ENCODE peak calls at places on chromosomes 11 and 22, in ten cellular contexts. U is cardiac fibroblast, D is fibroblast of pulmonary artery, T is fibroblast of mammary gland, P is adrenal gland, J is K562, G is HFFc6, V is H9, Z is Calu3, E is GM12865. R is an unnamed sample.

GRCh38 chr11:128283445-128283844 is 303.9 kb downstream of the ETS1 start:
- DNase-seq in E (no peak), G (no peak), Z (no peak), T (no peak), D (peak), U (peak), J (no peak), P (no peak), V (no peak), R (no peak)

GRCh38 chr11:63901660-63902059 is 15.3 kb downstream of the RCOR2 start:
- DNase-seq in E (peak), V (no peak), U (peak), G (no peak), P (no peak), D (peak), J (no peak), Z (no peak), T (peak), R (peak)

GRCh38 chr11:15867886-15868285 is 488.5 kb downstream of the SOX6 start:
- DNase-seq in Z (no peak), D (no peak), E (no peak), U (no peak), P (no peak), T (no peak), G (no peak), V (no peak), J (no peak), R (no peak)

GRCh38 chr22:36904260-36904659 is 9.2 kb upstream of the CSF2RB start:
- DNase-seq in J (no peak), P (no peak), E (no peak), G (no peak), V (no peak), U (no peak), T (no peak), Z (no peak), D (no peak), R (no peak)

GRCh38 chr11:17153759-17154158 is 54.0 kb downstream of the PIK3C2A start:
- DNase-seq in D (no peak), P (no peak), E (peak), T (no peak), J (no peak), U (no peak), Z (no peak), V (no peak), G (no peak), R (no peak)

GRCh38 chr22:45422237-45422983 is 8.9 kb downstream of the RIBC2 start:
- DNase-seq in D (no peak), T (no peak), G (no peak), P (no peak), Z (no peak), J (no peak), U (no peak), V (no peak), E (no peak), R (no peak)

GRCh38 chr11:97722721-97723120 is 1298.0 kb upstream of the CNTN5 start:
- DNase-seq in P (no peak), Z (no peak), T (no peak), V (peak), D (no peak), J (no peak), U (no peak), G (no peak), E (no peak), R (no peak)

GRCh38 chr11:100955318-100955717 is 174.3 kb downstream of the PGR start:
- DNase-seq in U (no peak), E (no peak), T (no peak), P (no peak), J (no peak), G (no peak), V (no peak), Z (no peak), D (no peak), R (no peak)

GRCh38 chr11:14041040-14041439 is 78.5 kb downstream of the SPON1 start:
- DNase-seq in E (no peak), T (peak), G (no peak), D (no peak), J (peak), U (peak), V (no peak), Z (no peak), P (no peak), R (peak)

GRCh38 chr22:46936378-46936916 is 174.0 kb downstream of the TBC1D22A start:
- DNase-seq in J (no peak), V (no peak), Z (no peak), E (no peak), T (no peak), D (no peak), G (no peak), P (no peak), U (no peak), R (no peak)

GRCh38 chr11:32610926-32611325 is 27.3 kb downstream of the EIF3M start:
- DNase-seq in J (no peak), G (no peak), D (no peak), Z (no peak), T (peak), U (no peak), E (no peak), P (no peak), V (no peak), R (no peak)

GRCh38 chr11:12888525-12889158 is 120.5 kb upstream of the RASSF10 start:
- DNase-seq in Z (peak), U (peak), E (peak), T (peak), G (peak), D (peak), P (peak), J (peak), V (peak), R (peak)

GRCh38 chr11:105588001-105588400 is 21.9 kb upstream of the GRIA4 start:
- DNase-seq in P (no peak), E (no peak), J (no peak), U (peak), V (no peak), Z (no peak), D (peak), T (peak), G (peak), R (peak)

GRCh38 chr11:64140101-64140500 is 25.8 kb downstream of the MACROD1 start:
- DNase-seq in T (no peak), D (no peak), P (no peak), G (no peak), J (no peak), E (no peak), Z (no peak), V (no peak), U (no peak), R (no peak)

GRCh38 chr11:5367461-5368074 is 16.0 kb upstream of the OR51M1 start:
- DNase-seq in G (peak), T (peak), P (peak), D (peak), Z (no peak), V (no peak), U (peak), J (no peak), E (no peak), R (no peak)

GRCh38 chr22:44102856-44103255 is 77.9 kb upstream of the PARVG start:
- DNase-seq in P (no peak), D (no peak), U (no peak), E (no peak), V (no peak), T (no peak), J (no peak), G (no peak), Z (no peak), R (no peak)

GRCh38 chr22:19341500-19341899 is 50.0 kb upstream of the CLTCL1 start:
- DNase-seq in J (no peak), D (no peak), U (no peak), E (no peak), G (no peak), P (no peak), V (no peak), Z (no peak), T (no peak), R (no peak)

DNA sequence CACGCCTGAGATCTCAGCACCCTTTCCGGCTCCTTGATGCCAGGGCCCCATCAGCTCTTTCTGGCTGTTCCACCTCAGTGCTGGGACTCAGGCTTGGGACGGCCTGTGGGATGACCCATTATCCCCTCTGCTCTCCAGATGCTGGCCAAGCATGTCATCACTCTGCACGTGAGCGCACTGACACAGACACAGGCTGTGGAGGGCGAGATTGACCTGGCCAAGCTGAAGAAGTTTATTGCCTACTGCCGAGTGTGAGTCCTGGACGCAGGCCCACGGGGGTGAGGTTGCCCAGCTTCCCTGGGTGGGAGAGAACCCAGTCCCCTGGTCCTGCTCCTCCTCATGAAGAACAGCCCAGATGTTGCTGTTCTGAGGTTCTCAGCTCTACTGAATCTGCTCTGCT is 17.7 kb downstream of the MCM5 start:
- DNase-seq in T (no peak), U (no peak), J (no peak), E (no peak), V (no peak), P (no peak), Z (no peak), D (no peak), G (no peak), R (no peak)
- TF ChIP-seq CTCF in T (no peak), U (no peak), J (no peak), E (no peak), V (no peak), P (no peak), Z (no peak), D (no peak), G (no peak), R (no peak)

GRCh38 chr11:94423467-94423866 is 22.2 kb upstream of the GPR83 start:
- DNase-seq in T (no peak), D (no peak), V (no peak), Z (no peak), P (no peak), E (no peak), J (no peak), U (no peak), G (no peak), R (no peak)

GRCh38 chr11:94418123-94418770 is 17.0 kb upstream of the GPR83 start:
- DNase-seq in G (no peak), E (no peak), J (no peak), D (no peak), P (no peak), V (no peak), T (no peak), U (no peak), Z (no peak), R (no peak)

DNA sequence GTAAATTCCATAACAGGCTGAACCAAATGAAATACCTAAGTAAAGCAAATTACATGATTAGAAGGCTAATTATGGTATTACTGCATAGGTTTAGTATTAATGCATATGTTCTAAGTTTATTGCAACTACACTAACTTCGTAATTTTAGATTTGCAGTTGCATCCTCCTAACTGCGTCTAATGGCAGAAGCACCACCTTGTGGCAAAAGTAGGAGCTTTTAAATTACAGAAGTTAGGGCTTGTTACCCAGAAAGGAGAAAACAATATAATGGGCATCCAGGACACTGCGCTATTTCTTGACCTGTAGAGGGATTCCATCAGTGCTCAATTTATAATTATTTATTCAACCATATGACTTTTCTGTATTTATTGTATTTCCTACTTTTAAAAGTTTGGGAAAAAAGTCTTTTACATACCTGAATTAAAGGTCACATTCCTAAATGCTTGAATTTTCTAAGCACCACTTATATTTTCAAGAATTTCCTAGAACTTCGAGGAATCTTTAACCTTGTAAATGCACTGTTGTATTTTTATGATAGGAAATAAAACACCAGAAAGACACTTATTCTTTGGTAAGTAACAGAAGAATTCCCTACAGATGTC is 16.3 kb upstream of the GPR83 start:
- DNase-seq in D (peak), J (peak), T (peak), E (peak), P (no peak), Z (no peak), G (peak), V (no peak), U (peak), R (peak)
- TF ChIP-seq CTCF in D (peak), J (peak), T (peak), E (peak), P (peak), Z (no peak), G (peak), V (peak), U (peak), R (peak)

DNA sequence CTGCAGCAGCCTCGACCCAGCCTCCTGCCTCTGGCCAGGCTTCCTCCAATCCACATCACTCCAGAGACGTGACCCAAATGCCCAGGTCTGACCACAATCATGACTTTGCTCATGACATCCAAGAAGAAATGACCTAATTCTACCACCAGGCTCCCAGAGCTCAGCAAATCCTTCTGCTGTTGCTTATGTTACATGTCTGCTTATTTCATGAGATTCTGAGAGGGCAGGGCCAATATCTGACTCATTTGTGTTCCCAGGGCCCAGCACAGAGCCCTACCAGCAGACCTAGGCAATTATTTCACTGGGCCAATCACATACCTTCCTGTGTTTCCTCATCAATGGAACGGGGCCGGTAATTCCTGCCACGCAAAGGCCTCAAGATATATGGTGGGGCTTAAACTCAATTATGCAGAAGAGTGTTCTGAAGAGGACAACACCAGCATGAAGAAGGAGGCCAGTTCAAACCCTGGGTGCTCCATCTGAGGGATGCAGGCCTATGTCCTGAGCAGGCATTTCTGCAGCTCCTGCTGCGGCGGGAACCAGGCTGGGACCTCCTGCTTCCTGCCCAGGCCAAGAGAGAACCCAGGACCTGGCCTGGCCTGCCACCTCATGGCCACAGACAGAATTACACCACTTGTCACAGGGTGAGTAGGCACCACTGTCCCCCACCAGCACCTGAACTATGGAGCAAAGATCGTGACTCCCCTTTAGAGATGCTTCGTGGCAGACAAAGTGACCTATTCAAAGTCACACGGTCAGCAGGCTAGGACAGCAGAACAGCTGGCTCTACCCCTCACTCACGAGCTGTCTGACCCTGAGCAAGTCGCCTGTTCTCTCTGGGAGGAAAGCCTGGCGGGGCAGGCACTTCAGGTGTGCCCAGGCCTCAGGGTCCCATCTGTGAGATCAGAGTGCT is 5.8 kb downstream of the CENPM start:
- DNase-seq in T (peak), V (peak), E (peak), D (peak), U (peak), J (peak), Z (peak), P (peak), G (peak), R (peak)
- TF ChIP-seq CTCF in T (peak), V (peak), E (peak), D (peak), U (peak), J (peak), Z (peak), P (peak), G (peak), R (peak)

DNA sequence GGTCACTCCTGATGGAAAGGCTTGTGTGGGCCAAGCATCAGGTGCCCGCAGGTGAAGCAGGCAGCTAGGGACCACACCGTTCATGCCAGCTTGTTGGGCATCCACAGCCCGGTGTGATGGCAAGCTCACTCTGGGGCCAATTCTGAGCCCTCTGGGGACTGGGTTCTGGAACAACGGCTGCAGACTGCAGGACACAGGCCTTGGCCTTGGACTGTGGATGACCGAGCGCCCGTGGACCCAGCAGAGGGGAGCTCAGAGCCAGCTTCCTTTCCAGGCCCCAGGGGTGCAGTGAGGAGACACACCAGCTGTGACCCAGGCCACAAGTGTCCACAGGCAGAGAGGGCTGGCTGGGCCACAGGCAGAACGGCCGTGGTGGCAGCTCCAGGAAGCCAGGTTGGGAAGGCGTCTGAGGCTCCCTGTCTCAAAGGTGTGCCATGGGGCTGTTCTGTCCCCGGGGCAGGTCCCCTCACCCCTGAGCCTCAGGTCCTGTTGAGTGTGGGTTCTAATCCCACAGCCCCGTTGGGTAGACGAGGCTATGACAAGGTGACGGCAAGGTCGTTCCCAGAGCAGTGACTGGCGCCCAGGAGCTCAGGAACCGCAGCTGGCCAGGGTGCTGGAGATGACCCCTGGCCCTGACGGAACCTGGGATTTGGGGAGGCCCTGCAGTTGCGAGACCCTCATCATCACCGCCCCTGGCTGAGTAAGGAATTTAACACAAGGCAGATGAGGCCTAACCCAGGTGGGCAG is 1079.4 kb downstream of the BRD1 start:
- DNase-seq in Z (no peak), J (no peak), G (no peak), U (no peak), P (no peak), T (no peak), V (peak), E (no peak), D (no peak), R (no peak)
- TF ChIP-seq CTCF in Z (no peak), J (no peak), G (no peak), U (no peak), P (no peak), T (no peak), V (no peak), E (no peak), D (no peak), R (no peak)